ENCODE peak calls at places on chromosome 3, in five cellular contexts. M is choroid plexus epithelial cell, I is sigmoid colon, R is thoracic aorta, A is lower leg skin. Z is an unnamed sample.

GRCh38 chr3:168847293-168847883 is 751.7 kb upstream of the GOLIM4 start:
- DNase-seq in M (peak; percentile 69), I (no peak), R (no peak), A (no peak), Z (peak; percentile 50)

GRCh38 chr3:159266779-159267178 is 464.9 kb downstream of the MFSD1 start:
- DNase-seq in M (peak; percentile 61), I (no peak), R (no peak), A (no peak), Z (peak; percentile 41)

GRCh38 chr3:110015231-110015963 is 678.1 kb upstream of the DPPA4 start:
- DNase-seq in M (no peak), I (no peak), R (no peak), A (no peak), Z (no peak)

GRCh38 chr3:101288294-101288693 is 32.1 kb downstream of the IMPG2 start:
- DNase-seq in M (no peak), I (no peak), R (no peak), A (no peak), Z (no peak)

GRCh38 chr3:149968216-149968615 is 2.5 kb downstream of the PFN2 start:
- DNase-seq in M (peak; percentile 30), I (no peak), R (no peak), A (no peak), Z (peak; percentile 37)

GRCh38 chr3:160413613-160414248 is 14.3 kb downstream of the SMC4 start:
- DNase-seq in M (peak; percentile 92), I (no peak), R (no peak), A (peak; percentile 43), Z (peak; percentile 86)

GRCh38 chr3:193710286-193711164 is 117.5 kb downstream of the OPA1 start:
- DNase-seq in M (no peak), I (no peak), R (no peak), A (no peak), Z (no peak)

GRCh38 chr3:71940523-71940922 is 155.6 kb upstream of the PROK2 start:
- DNase-seq in M (no peak), I (no peak), R (no peak), A (no peak), Z (no peak)

GRCh38 chr3:11558002-11558401 is 85.7 kb downstream of the VGLL4 start:
- DNase-seq in M (peak; percentile 88), I (no peak), R (no peak), A (no peak), Z (peak; percentile 95)

GRCh38 chr3:64167346-64167745 is 57.9 kb downstream of the PRICKLE2 start:
- DNase-seq in M (no peak), I (no peak), R (no peak), A (no peak), Z (no peak)
- H3K4me3 ChIP-seq in M (no peak overlapping the region), I (no peak overlapping the region), R (no peak overlapping the region), A (no peak overlapping the region), Z (no peak overlapping the region)

GRCh38 chr3:50354186-50354764 is 3.6 kb downstream of the CYB561D2 start:
- DNase-seq in M (no peak), I (no peak), R (no peak), A (no peak), Z (no peak)

GRCh38 chr3:50353231-50354004 is 2.8 kb downstream of the CYB561D2 start:
- DNase-seq in M (no peak), I (no peak), R (no peak), A (no peak), Z (no peak)

GRCh38 chr3:50350527-50351317 is at the start of the genes CYB561D2 and NPRL2:
- DNase-seq in M (peak; percentile 92), I (peak; percentile 98), R (peak; percentile 87), A (peak; percentile 97), Z (peak; percentile 83)

GRCh38 chr3:50351318-50351687 is 641 bp downstream of the CYB561D2 start:
- DNase-seq in M (no peak), I (no peak), R (no peak), A (no peak), Z (no peak)

GRCh38 chr3:50352762-50353161 is 2.1 kb downstream of the CYB561D2 start:
- DNase-seq in M (peak; percentile 48), I (no peak), R (no peak), A (no peak), Z (peak; percentile 43)
- TF ChIP-seq CTCF in M (peak; percentile 57), I (no peak), R (no peak), A (no peak), Z (peak; percentile 31)

GRCh38 chr3:134027631-134028030 is 2.1 kb downstream of the SLCO2A1 start:
- DNase-seq in M (no peak), I (no peak), R (no peak), A (peak; percentile 13), Z (no peak)
- H3K4me3 ChIP-seq in M (no peak overlapping the region), I (peak overlapping the region; percentile 59), R (peak overlapping the region; percentile 82), A (no peak overlapping the region), Z (no peak overlapping the region)

GRCh38 chr3:49132437-49133225 is at the start of gene LAMB2:
- DNase-seq in M (peak; percentile 76), I (peak; percentile 89), R (no peak), A (peak; percentile 54), Z (peak; percentile 68)
- TF ChIP-seq CTCF in M (peak; percentile 27), I (no peak), R (no peak), A (no peak), Z (no peak)